ENCODE peak calls at places on chromosomes 12 and 14, in ten cellular contexts. One of them, this sample, is unnamed.

GRCh38 chr12:94769040-94769420 is 118.7 kb upstream of the TMCC3 start:
- DNase-seq in Peyer's patch: no peak
- DNase-seq in psoas muscle: no peak
- DNase-seq in CD8-positive, alpha-beta T cell: no peak
- DNase-seq in esophagus squamous epithelium: no peak
- DNase-seq in fibroblast of lung: no peak
- DNase-seq in left ventricle myocardium inferior: no peak
- DNase-seq in spleen: no peak
- DNase-seq in mucosa of descending colon: peak; percentile 46
- DNase-seq in thyroid gland: no peak
- DNase-seq in this sample: no peak

GRCh38 chr14:68444449-68445168 is 348.3 kb downstream of the ZFP36L1 start:
- DNase-seq in CD8-positive, alpha-beta T cell: no peak
- DNase-seq in Peyer's patch: no peak
- DNase-seq in mucosa of descending colon: no peak
- DNase-seq in fibroblast of lung: peak; percentile 79
- DNase-seq in spleen: no peak
- DNase-seq in left ventricle myocardium inferior: peak; percentile 45
- DNase-seq in psoas muscle: peak; percentile 30
- DNase-seq in esophagus squamous epithelium: no peak
- DNase-seq in thyroid gland: peak; percentile 40
- DNase-seq in this sample: no peak

GRCh38 chr14:104879983-104880565 is 15.0 kb downstream of the CEP170B start:
- DNase-seq in mucosa of descending colon: no peak
- DNase-seq in thyroid gland: no peak
- DNase-seq in Peyer's patch: no peak
- DNase-seq in psoas muscle: no peak
- DNase-seq in esophagus squamous epithelium: no peak
- DNase-seq in spleen: peak; percentile 73
- DNase-seq in fibroblast of lung: no peak
- DNase-seq in left ventricle myocardium inferior: peak; percentile 5
- DNase-seq in CD8-positive, alpha-beta T cell: no peak
- DNase-seq in this sample: no peak

GRCh38 chr14:67461341-67461985 is 27.1 kb downstream of the TMEM229B start:
- DNase-seq in left ventricle myocardium inferior: no peak
- DNase-seq in esophagus squamous epithelium: no peak
- DNase-seq in thyroid gland: peak; percentile 19
- DNase-seq in Peyer's patch: no peak
- DNase-seq in CD8-positive, alpha-beta T cell: no peak
- DNase-seq in psoas muscle: no peak
- DNase-seq in spleen: no peak
- DNase-seq in fibroblast of lung: no peak
- DNase-seq in mucosa of descending colon: no peak
- DNase-seq in this sample: no peak

GRCh38 chr12:53052419-53053222 is 2.8 kb downstream of the TNS2 start:
- DNase-seq in esophagus squamous epithelium: no peak
- DNase-seq in thyroid gland: peak; percentile 94
- DNase-seq in fibroblast of lung: peak; percentile 81
- DNase-seq in spleen: no peak
- DNase-seq in mucosa of descending colon: peak; percentile 93
- DNase-seq in psoas muscle: peak; percentile 92
- DNase-seq in CD8-positive, alpha-beta T cell: no peak
- DNase-seq in Peyer's patch: peak; percentile 84
- DNase-seq in left ventricle myocardium inferior: peak; percentile 95
- DNase-seq in this sample: peak; percentile 92

GRCh38 chr12:67358686-67359374 is 89.7 kb downstream of the CAND1 start:
- DNase-seq in esophagus squamous epithelium: no peak
- DNase-seq in left ventricle myocardium inferior: no peak
- DNase-seq in mucosa of descending colon: no peak
- DNase-seq in thyroid gland: no peak
- DNase-seq in Peyer's patch: no peak
- DNase-seq in fibroblast of lung: peak; percentile 92
- DNase-seq in psoas muscle: no peak
- DNase-seq in spleen: no peak
- DNase-seq in CD8-positive, alpha-beta T cell: no peak
- DNase-seq in this sample: no peak

GRCh38 chr14:73261520-73262426 is 24.5 kb downstream of the PAPLN start:
- DNase-seq in CD8-positive, alpha-beta T cell: no peak
- DNase-seq in Peyer's patch: no peak
- DNase-seq in fibroblast of lung: no peak
- DNase-seq in spleen: peak; percentile 69
- DNase-seq in mucosa of descending colon: no peak
- DNase-seq in thyroid gland: no peak
- DNase-seq in esophagus squamous epithelium: no peak
- DNase-seq in psoas muscle: no peak
- DNase-seq in left ventricle myocardium inferior: no peak
- DNase-seq in this sample: no peak

GRCh38 chr12:128817115-128818015 is 6.4 kb downstream of the SLC15A4 start:
- DNase-seq in esophagus squamous epithelium: no peak
- DNase-seq in Peyer's patch: no peak
- DNase-seq in psoas muscle: peak; percentile 70
- DNase-seq in thyroid gland: peak; percentile 74
- DNase-seq in fibroblast of lung: peak; percentile 88
- DNase-seq in mucosa of descending colon: no peak
- DNase-seq in CD8-positive, alpha-beta T cell: no peak
- DNase-seq in spleen: peak; percentile 89
- DNase-seq in left ventricle myocardium inferior: peak; percentile 72
- DNase-seq in this sample: no peak

GRCh38 chr12:4496145-4496838 is 42.4 kb upstream of the RAD51AP1 start:
- DNase-seq in esophagus squamous epithelium: no peak
- DNase-seq in mucosa of descending colon: no peak
- DNase-seq in spleen: no peak
- DNase-seq in CD8-positive, alpha-beta T cell: no peak
- DNase-seq in fibroblast of lung: no peak
- DNase-seq in thyroid gland: no peak
- DNase-seq in Peyer's patch: no peak
- DNase-seq in psoas muscle: no peak
- DNase-seq in left ventricle myocardium inferior: no peak
- DNase-seq in this sample: no peak

GRCh38 chr12:57591567-57592325 is 754 bp downstream of the PIP4K2C start:
- DNase-seq in esophagus squamous epithelium: no peak
- DNase-seq in spleen: no peak
- DNase-seq in thyroid gland: peak; percentile 41
- DNase-seq in left ventricle myocardium inferior: no peak
- DNase-seq in fibroblast of lung: peak; percentile 31
- DNase-seq in psoas muscle: no peak
- DNase-seq in CD8-positive, alpha-beta T cell: no peak
- DNase-seq in Peyer's patch: peak; percentile 64
- DNase-seq in mucosa of descending colon: peak; percentile 31
- DNase-seq in this sample: no peak

GRCh38 chr12:62758216-62758615 is 176.7 kb downstream of the PPM1H start:
- DNase-seq in psoas muscle: no peak
- DNase-seq in left ventricle myocardium inferior: no peak
- DNase-seq in spleen: no peak
- DNase-seq in thyroid gland: no peak
- DNase-seq in CD8-positive, alpha-beta T cell: no peak
- DNase-seq in Peyer's patch: no peak
- DNase-seq in mucosa of descending colon: no peak
- DNase-seq in fibroblast of lung: peak; percentile 80
- DNase-seq in esophagus squamous epithelium: no peak
- DNase-seq in this sample: no peak

GRCh38 chr12:53696655-53697321 is 20.9 kb upstream of the ATP5MC2 start:
- DNase-seq in CD8-positive, alpha-beta T cell: no peak
- DNase-seq in Peyer's patch: no peak
- DNase-seq in spleen: no peak
- DNase-seq in fibroblast of lung: no peak
- DNase-seq in left ventricle myocardium inferior: no peak
- DNase-seq in mucosa of descending colon: no peak
- DNase-seq in psoas muscle: no peak
- DNase-seq in thyroid gland: peak; percentile 12
- DNase-seq in esophagus squamous epithelium: no peak
- DNase-seq in this sample: no peak

GRCh38 chr12:70721216-70721615 is 84.0 kb upstream of the PTPRB start:
- DNase-seq in left ventricle myocardium inferior: no peak
- DNase-seq in spleen: no peak
- DNase-seq in psoas muscle: no peak
- DNase-seq in fibroblast of lung: no peak
- DNase-seq in CD8-positive, alpha-beta T cell: no peak
- DNase-seq in mucosa of descending colon: no peak
- DNase-seq in Peyer's patch: no peak
- DNase-seq in esophagus squamous epithelium: no peak
- DNase-seq in thyroid gland: no peak
- DNase-seq in this sample: no peak

GRCh38 chr14:80493620-80494019 is 282.3 kb upstream of the DIO2 start:
- DNase-seq in CD8-positive, alpha-beta T cell: no peak
- DNase-seq in left ventricle myocardium inferior: no peak
- DNase-seq in esophagus squamous epithelium: no peak
- DNase-seq in mucosa of descending colon: no peak
- DNase-seq in fibroblast of lung: no peak
- DNase-seq in Peyer's patch: no peak
- DNase-seq in thyroid gland: no peak
- DNase-seq in psoas muscle: no peak
- DNase-seq in spleen: no peak
- DNase-seq in this sample: no peak

GRCh38 chr14:103137721-103138482 is 14.6 kb downstream of the TNFAIP2 start:
- DNase-seq in spleen: no peak
- DNase-seq in Peyer's patch: no peak
- DNase-seq in left ventricle myocardium inferior: no peak
- DNase-seq in psoas muscle: no peak
- DNase-seq in fibroblast of lung: no peak
- DNase-seq in thyroid gland: no peak
- DNase-seq in CD8-positive, alpha-beta T cell: no peak
- DNase-seq in mucosa of descending colon: no peak
- DNase-seq in esophagus squamous epithelium: no peak
- DNase-seq in this sample: no peak

GRCh38 chr14:103134919-103135318 is 11.7 kb downstream of the TNFAIP2 start:
- DNase-seq in psoas muscle: no peak
- DNase-seq in fibroblast of lung: no peak
- DNase-seq in Peyer's patch: no peak
- DNase-seq in mucosa of descending colon: no peak
- DNase-seq in left ventricle myocardium inferior: peak; percentile 6
- DNase-seq in spleen: no peak
- DNase-seq in thyroid gland: no peak
- DNase-seq in CD8-positive, alpha-beta T cell: no peak
- DNase-seq in esophagus squamous epithelium: no peak
- DNase-seq in this sample: no peak

GRCh38 chr14:103135333-103136075 is 12.2 kb downstream of the TNFAIP2 start:
- DNase-seq in CD8-positive, alpha-beta T cell: no peak
- DNase-seq in mucosa of descending colon: no peak
- DNase-seq in left ventricle myocardium inferior: peak; percentile 10
- DNase-seq in fibroblast of lung: no peak
- DNase-seq in esophagus squamous epithelium: no peak
- DNase-seq in Peyer's patch: no peak
- DNase-seq in psoas muscle: no peak
- DNase-seq in spleen: no peak
- DNase-seq in thyroid gland: peak; percentile 58
- DNase-seq in this sample: no peak

GRCh38 chr14:103136076-103136340 is 12.7 kb downstream of the TNFAIP2 start:
- DNase-seq in mucosa of descending colon: no peak
- DNase-seq in esophagus squamous epithelium: no peak
- DNase-seq in left ventricle myocardium inferior: no peak
- DNase-seq in thyroid gland: no peak
- DNase-seq in spleen: no peak
- DNase-seq in CD8-positive, alpha-beta T cell: no peak
- DNase-seq in psoas muscle: no peak
- DNase-seq in fibroblast of lung: no peak
- DNase-seq in Peyer's patch: no peak
- DNase-seq in this sample: no peak

GRCh38 chr14:103136388-103137271 is 13.4 kb downstream of the TNFAIP2 start:
- DNase-seq in Peyer's patch: no peak
- DNase-seq in CD8-positive, alpha-beta T cell: no peak
- DNase-seq in esophagus squamous epithelium: no peak
- DNase-seq in spleen: no peak
- DNase-seq in fibroblast of lung: peak; percentile 64
- DNase-seq in psoas muscle: peak; percentile 64
- DNase-seq in left ventricle myocardium inferior: no peak
- DNase-seq in mucosa of descending colon: no peak
- DNase-seq in thyroid gland: no peak
- DNase-seq in this sample: no peak
- TF ChIP-seq CTCF in Peyer's patch: no peak
- TF ChIP-seq CTCF in CD8-positive, alpha-beta T cell: no peak
- TF ChIP-seq CTCF in esophagus squamous epithelium: no peak
- TF ChIP-seq CTCF in spleen: no peak
- TF ChIP-seq CTCF in fibroblast of lung: no peak
- TF ChIP-seq CTCF in psoas muscle: no peak
- TF ChIP-seq CTCF in left ventricle myocardium inferior: no peak
- TF ChIP-seq CTCF in mucosa of descending colon: no peak
- TF ChIP-seq CTCF in thyroid gland: no peak
- TF ChIP-seq CTCF in this sample: no peak

DNA sequence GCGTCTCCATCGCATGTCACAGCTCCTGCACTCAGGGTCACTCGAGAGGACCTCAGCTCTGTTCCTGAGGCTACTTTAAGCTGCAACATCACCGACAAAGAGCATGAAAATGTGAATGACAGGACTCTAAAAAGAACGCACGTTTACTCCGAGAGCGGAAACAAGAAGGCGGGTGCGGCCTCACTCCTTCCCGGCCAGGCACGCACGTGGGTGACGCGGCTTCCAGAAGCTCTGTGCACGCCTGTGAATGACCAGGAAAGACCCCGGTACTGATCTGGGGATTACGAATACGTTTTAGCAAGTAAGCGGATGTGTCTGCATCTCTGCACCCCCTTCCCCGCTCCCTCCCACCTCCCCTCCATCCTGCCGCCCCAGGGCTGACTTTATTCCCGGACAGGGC is 15.2 kb upstream of the GALNT9 start:
- DNase-seq in psoas muscle: no peak
- DNase-seq in mucosa of descending colon: no peak
- DNase-seq in fibroblast of lung: no peak
- DNase-seq in thyroid gland: no peak
- DNase-seq in spleen: no peak
- DNase-seq in left ventricle myocardium inferior: no peak
- DNase-seq in Peyer's patch: no peak
- DNase-seq in esophagus squamous epithelium: no peak
- DNase-seq in CD8-positive, alpha-beta T cell: no peak
- DNase-seq in this sample: no peak
- H3K9me3 ChIP-seq in psoas muscle: no peaks in the 10 kb centered on the region
- H3K9me3 ChIP-seq in mucosa of descending colon: no peaks in the 10 kb centered on the region
- H3K9me3 ChIP-seq in fibroblast of lung: peaks cover 3% of the 10 kb centered on the region
- H3K9me3 ChIP-seq in thyroid gland: no peaks in the 10 kb centered on the region
- H3K9me3 ChIP-seq in spleen: no peaks in the 10 kb centered on the region
- H3K9me3 ChIP-seq in left ventricle myocardium inferior: no peaks in the 10 kb centered on the region
- H3K9me3 ChIP-seq in Peyer's patch: no peaks in the 10 kb centered on the region
- H3K9me3 ChIP-seq in esophagus squamous epithelium: no peaks in the 10 kb centered on the region
- H3K9me3 ChIP-seq in CD8-positive, alpha-beta T cell: no peaks in the 10 kb centered on the region
- H3K9me3 ChIP-seq in this sample: no peaks in the 10 kb centered on the region

GRCh38 chr12:130590685-130591084 is 125.4 kb downstream of the RIMBP2 start:
- DNase-seq in thyroid gland: no peak
- DNase-seq in mucosa of descending colon: no peak
- DNase-seq in spleen: no peak
- DNase-seq in CD8-positive, alpha-beta T cell: no peak
- DNase-seq in left ventricle myocardium inferior: no peak
- DNase-seq in Peyer's patch: no peak
- DNase-seq in fibroblast of lung: no peak
- DNase-seq in psoas muscle: no peak
- DNase-seq in esophagus squamous epithelium: no peak
- DNase-seq in this sample: no peak
- H3K4me1 ChIP-seq in thyroid gland: no peaks in the 10 kb centered on the region
- H3K4me1 ChIP-seq in mucosa of descending colon: no peaks in the 10 kb centered on the region
- H3K4me1 ChIP-seq in spleen: no peaks in the 10 kb centered on the region
- H3K4me1 ChIP-seq in CD8-positive, alpha-beta T cell: no peaks in the 10 kb centered on the region
- H3K4me1 ChIP-seq in left ventricle myocardium inferior: no peaks in the 10 kb centered on the region
- H3K4me1 ChIP-seq in Peyer's patch: no peaks in the 10 kb centered on the region
- H3K4me1 ChIP-seq in fibroblast of lung: no peaks in the 10 kb centered on the region
- H3K4me1 ChIP-seq in psoas muscle: no peaks in the 10 kb centered on the region
- H3K4me1 ChIP-seq in esophagus squamous epithelium: no peaks in the 10 kb centered on the region
- H3K4me1 ChIP-seq in this sample: no peaks in the 10 kb centered on the region

DNA sequence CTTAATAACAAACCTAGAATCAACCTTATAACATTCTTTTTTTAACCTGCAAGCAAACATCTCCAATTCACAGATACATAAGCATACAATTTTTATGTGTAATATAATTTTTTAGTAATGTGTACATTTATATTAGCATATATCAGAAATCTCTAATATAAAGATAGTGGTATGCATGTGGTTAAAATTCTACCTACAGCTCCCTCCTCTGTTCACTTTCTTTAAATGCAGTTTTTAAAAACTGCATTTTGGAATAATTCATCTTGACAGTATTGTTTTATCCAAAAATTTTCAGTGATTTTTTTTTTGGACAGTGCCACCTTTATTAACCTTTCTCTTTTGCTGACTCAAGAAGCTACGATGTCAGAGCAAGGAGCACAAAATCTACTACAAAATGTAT is 13.2 kb upstream of the RXYLT1 start:
- DNase-seq in left ventricle myocardium inferior: no peak
- DNase-seq in mucosa of descending colon: no peak
- DNase-seq in thyroid gland: no peak
- DNase-seq in esophagus squamous epithelium: no peak
- DNase-seq in spleen: no peak
- DNase-seq in fibroblast of lung: no peak
- DNase-seq in Peyer's patch: no peak
- DNase-seq in psoas muscle: no peak
- DNase-seq in CD8-positive, alpha-beta T cell: no peak
- DNase-seq in this sample: no peak
- TF ChIP-seq CTCF in left ventricle myocardium inferior: peak; percentile 42
- TF ChIP-seq CTCF in mucosa of descending colon: no peak
- TF ChIP-seq CTCF in thyroid gland: no peak
- TF ChIP-seq CTCF in esophagus squamous epithelium: no peak
- TF ChIP-seq CTCF in spleen: no peak
- TF ChIP-seq CTCF in fibroblast of lung: no peak
- TF ChIP-seq CTCF in Peyer's patch: no peak
- TF ChIP-seq CTCF in psoas muscle: no peak
- TF ChIP-seq CTCF in CD8-positive, alpha-beta T cell: no peak
- TF ChIP-seq CTCF in this sample: no peak